ENCODE peak calls at places on chromosomes 11 and 22, in nine cellular contexts. One of them, this sample, is unnamed.

GRCh38 chr11:70314730-70315129 is 44.2 kb downstream of the PPFIA1 start:
- DNase-seq in HCT116: no peak
- DNase-seq in K562: no peak
- DNase-seq in stomach: no peak
- DNase-seq in spleen: no peak
- DNase-seq in endothelial cell of umbilical vein: peak
- DNase-seq in transverse colon: no peak
- DNase-seq in GM23338: no peak
- DNase-seq in sigmoid colon: peak
- DNase-seq in this sample: no peak

GRCh38 chr11:131723088-131723487 is 352.7 kb downstream of the NTM start:
- DNase-seq in spleen: no peak
- DNase-seq in transverse colon: no peak
- DNase-seq in stomach: no peak
- DNase-seq in sigmoid colon: no peak
- DNase-seq in K562: no peak
- DNase-seq in HCT116: no peak
- DNase-seq in endothelial cell of umbilical vein: no peak
- DNase-seq in GM23338: no peak
- DNase-seq in this sample: no peak

GRCh38 chr11:47979378-47980092 is 824 bp upstream of the PTPRJ start:
- DNase-seq in spleen: no peak
- DNase-seq in HCT116: no peak
- DNase-seq in transverse colon: no peak
- DNase-seq in sigmoid colon: no peak
- DNase-seq in stomach: no peak
- DNase-seq in GM23338: peak
- DNase-seq in K562: no peak
- DNase-seq in endothelial cell of umbilical vein: peak
- DNase-seq in this sample: no peak

GRCh38 chr22:48338793-48339705 is 1488.6 kb downstream of the BRD1 start:
- DNase-seq in transverse colon: no peak
- DNase-seq in GM23338: peak
- DNase-seq in endothelial cell of umbilical vein: no peak
- DNase-seq in K562: no peak
- DNase-seq in sigmoid colon: peak
- DNase-seq in spleen: peak
- DNase-seq in stomach: no peak
- DNase-seq in HCT116: no peak
- DNase-seq in this sample: no peak

GRCh38 chr11:697028-697491 is 1.4 kb downstream of the TMEM80 start:
- DNase-seq in endothelial cell of umbilical vein: no peak
- DNase-seq in HCT116: no peak
- DNase-seq in stomach: no peak
- DNase-seq in transverse colon: no peak
- DNase-seq in K562: no peak
- DNase-seq in sigmoid colon: no peak
- DNase-seq in spleen: no peak
- DNase-seq in GM23338: no peak
- DNase-seq in this sample: no peak

GRCh38 chr11:84398017-84398626 is 1112.0 kb upstream of the CCDC90B start:
- DNase-seq in GM23338: peak
- DNase-seq in K562: no peak
- DNase-seq in transverse colon: no peak
- DNase-seq in sigmoid colon: no peak
- DNase-seq in spleen: no peak
- DNase-seq in HCT116: no peak
- DNase-seq in endothelial cell of umbilical vein: no peak
- DNase-seq in stomach: no peak
- DNase-seq in this sample: no peak

GRCh38 chr22:45516923-45517675 is 14.4 kb downstream of the FBLN1 start:
- DNase-seq in endothelial cell of umbilical vein: no peak
- DNase-seq in K562: no peak
- DNase-seq in transverse colon: no peak
- DNase-seq in sigmoid colon: no peak
- DNase-seq in GM23338: peak
- DNase-seq in HCT116: no peak
- DNase-seq in stomach: no peak
- DNase-seq in spleen: no peak
- DNase-seq in this sample: no peak

GRCh38 chr11:100932474-100933100 is 197.0 kb downstream of the PGR start:
- DNase-seq in transverse colon: no peak
- DNase-seq in spleen: no peak
- DNase-seq in stomach: no peak
- DNase-seq in HCT116: peak
- DNase-seq in sigmoid colon: no peak
- DNase-seq in K562: no peak
- DNase-seq in endothelial cell of umbilical vein: peak
- DNase-seq in GM23338: peak
- DNase-seq in this sample: no peak

GRCh38 chr11:17542249-17542648 is 2.0 kb downstream of the USH1C start:
- DNase-seq in endothelial cell of umbilical vein: no peak
- DNase-seq in transverse colon: peak
- DNase-seq in GM23338: no peak
- DNase-seq in sigmoid colon: no peak
- DNase-seq in stomach: peak
- DNase-seq in spleen: peak
- DNase-seq in HCT116: no peak
- DNase-seq in K562: no peak
- DNase-seq in this sample: no peak

GRCh38 chr11:100791873-100792272 is 104.8 kb downstream of the ARHGAP42 start:
- DNase-seq in stomach: no peak
- DNase-seq in spleen: no peak
- DNase-seq in endothelial cell of umbilical vein: peak
- DNase-seq in transverse colon: no peak
- DNase-seq in HCT116: no peak
- DNase-seq in K562: no peak
- DNase-seq in GM23338: peak
- DNase-seq in sigmoid colon: no peak
- DNase-seq in this sample: no peak

GRCh38 chr11:126391970-126392637 is 36.6 kb downstream of the ST3GAL4 start:
- DNase-seq in GM23338: peak
- DNase-seq in endothelial cell of umbilical vein: no peak
- DNase-seq in spleen: peak
- DNase-seq in stomach: no peak
- DNase-seq in K562: peak
- DNase-seq in transverse colon: no peak
- DNase-seq in sigmoid colon: no peak
- DNase-seq in HCT116: no peak
- DNase-seq in this sample: no peak

GRCh38 chr11:48124880-48125279 is 91.7 kb upstream of the OR4B1 start:
- DNase-seq in HCT116: no peak
- DNase-seq in spleen: no peak
- DNase-seq in K562: no peak
- DNase-seq in endothelial cell of umbilical vein: no peak
- DNase-seq in GM23338: no peak
- DNase-seq in sigmoid colon: no peak
- DNase-seq in stomach: no peak
- DNase-seq in transverse colon: no peak
- DNase-seq in this sample: no peak

GRCh38 chr11:60810583-60810982 is 25.4 kb downstream of the MS4A10 start:
- DNase-seq in stomach: no peak
- DNase-seq in sigmoid colon: no peak
- DNase-seq in transverse colon: peak
- DNase-seq in K562: no peak
- DNase-seq in spleen: no peak
- DNase-seq in HCT116: no peak
- DNase-seq in GM23338: no peak
- DNase-seq in endothelial cell of umbilical vein: peak
- DNase-seq in this sample: no peak

GRCh38 chr22:39746600-39747262 is 146.8 kb downstream of the ENTHD1 start:
- DNase-seq in sigmoid colon: no peak
- DNase-seq in endothelial cell of umbilical vein: no peak
- DNase-seq in K562: no peak
- DNase-seq in transverse colon: no peak
- DNase-seq in HCT116: no peak
- DNase-seq in spleen: peak
- DNase-seq in stomach: no peak
- DNase-seq in GM23338: no peak
- DNase-seq in this sample: no peak

GRCh38 chr11:108316061-108316460 is 93.2 kb downstream of the ATM start:
- DNase-seq in stomach: no peak
- DNase-seq in GM23338: no peak
- DNase-seq in sigmoid colon: no peak
- DNase-seq in endothelial cell of umbilical vein: no peak
- DNase-seq in K562: no peak
- DNase-seq in spleen: no peak
- DNase-seq in HCT116: no peak
- DNase-seq in transverse colon: no peak
- DNase-seq in this sample: no peak

GRCh38 chr11:130170345-130170744 is 10.8 kb downstream of the ST14 start:
- DNase-seq in transverse colon: no peak
- DNase-seq in stomach: no peak
- DNase-seq in spleen: no peak
- DNase-seq in HCT116: no peak
- DNase-seq in K562: no peak
- DNase-seq in GM23338: peak
- DNase-seq in endothelial cell of umbilical vein: no peak
- DNase-seq in sigmoid colon: no peak
- DNase-seq in this sample: no peak

GRCh38 chr11:59776210-59777066 is 21.3 kb downstream of the STX3 start:
- DNase-seq in sigmoid colon: no peak
- DNase-seq in transverse colon: no peak
- DNase-seq in K562: no peak
- DNase-seq in endothelial cell of umbilical vein: peak
- DNase-seq in stomach: no peak
- DNase-seq in HCT116: peak
- DNase-seq in GM23338: no peak
- DNase-seq in spleen: no peak
- DNase-seq in this sample: no peak

GRCh38 chr11:88861618-88862017 is 204.2 kb downstream of the GRM5 start:
- DNase-seq in K562: no peak
- DNase-seq in endothelial cell of umbilical vein: no peak
- DNase-seq in stomach: no peak
- DNase-seq in sigmoid colon: no peak
- DNase-seq in transverse colon: no peak
- DNase-seq in HCT116: no peak
- DNase-seq in spleen: no peak
- DNase-seq in GM23338: no peak
- DNase-seq in this sample: no peak

GRCh38 chr22:31343235-31344191 is 2.6 kb downstream of the PATZ1 start:
- DNase-seq in GM23338: peak
- DNase-seq in spleen: peak
- DNase-seq in endothelial cell of umbilical vein: peak
- DNase-seq in transverse colon: peak
- DNase-seq in sigmoid colon: no peak
- DNase-seq in HCT116: no peak
- DNase-seq in stomach: peak
- DNase-seq in K562: no peak
- DNase-seq in this sample: no peak
- TF ChIP-seq POLR2AphosphoS5 in GM23338: peak
- TF ChIP-seq POLR2AphosphoS5 in spleen: no peak
- TF ChIP-seq POLR2AphosphoS5 in endothelial cell of umbilical vein: no peak
- TF ChIP-seq POLR2AphosphoS5 in transverse colon: no peak
- TF ChIP-seq POLR2AphosphoS5 in sigmoid colon: no peak
- TF ChIP-seq POLR2AphosphoS5 in HCT116: no peak
- TF ChIP-seq POLR2AphosphoS5 in stomach: no peak
- TF ChIP-seq POLR2AphosphoS5 in K562: no peak
- TF ChIP-seq POLR2AphosphoS5 in this sample: no peak

DNA sequence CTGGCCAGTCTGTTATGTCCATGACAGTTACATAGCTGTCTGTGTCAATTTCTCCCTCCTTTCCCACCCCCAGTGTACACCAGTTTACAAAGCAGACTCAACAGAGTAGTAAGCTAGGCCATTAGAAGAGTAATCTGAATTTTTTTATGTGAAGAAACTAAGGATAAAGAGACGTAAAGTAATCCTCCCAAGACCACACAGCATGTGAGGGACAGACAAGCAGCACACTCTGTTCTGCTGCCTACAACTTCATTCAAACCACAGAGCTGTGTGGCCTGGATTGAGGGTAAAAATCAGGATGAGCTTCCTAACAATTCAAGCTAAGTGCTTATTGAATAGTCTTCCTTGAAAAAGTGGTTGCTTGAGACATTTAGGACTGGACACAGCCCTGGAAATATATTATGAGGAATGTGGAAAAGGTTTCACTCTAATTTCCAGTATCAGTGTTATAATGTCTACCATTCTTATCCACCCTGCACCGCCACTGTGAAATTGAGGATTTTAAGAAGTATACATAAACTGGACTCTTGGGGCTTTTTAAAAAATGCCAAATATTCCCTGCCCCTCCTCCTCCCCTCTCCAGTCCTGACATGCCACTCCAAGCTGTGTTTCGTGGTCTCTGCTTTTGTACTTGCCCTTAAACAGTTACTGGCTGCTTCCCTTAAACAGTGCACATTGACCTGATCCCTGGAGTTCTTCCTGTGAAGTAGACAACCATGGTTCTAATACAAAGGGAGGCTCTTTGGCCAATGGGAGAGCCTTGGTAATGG is 40.9 kb downstream of the EXT2 start:
- DNase-seq in stomach: no peak
- DNase-seq in endothelial cell of umbilical vein: no peak
- DNase-seq in K562: no peak
- DNase-seq in transverse colon: no peak
- DNase-seq in GM23338: no peak
- DNase-seq in sigmoid colon: no peak
- DNase-seq in spleen: no peak
- DNase-seq in HCT116: no peak
- DNase-seq in this sample: no peak
- TF ChIP-seq POLR2AphosphoS5 in stomach: no peak
- TF ChIP-seq POLR2AphosphoS5 in endothelial cell of umbilical vein: no peak
- TF ChIP-seq POLR2AphosphoS5 in K562: no peak
- TF ChIP-seq POLR2AphosphoS5 in transverse colon: no peak
- TF ChIP-seq POLR2AphosphoS5 in GM23338: no peak
- TF ChIP-seq POLR2AphosphoS5 in sigmoid colon: no peak
- TF ChIP-seq POLR2AphosphoS5 in spleen: no peak
- TF ChIP-seq POLR2AphosphoS5 in HCT116: no peak
- TF ChIP-seq POLR2AphosphoS5 in this sample: no peak

GRCh38 chr22:43011079-43011478 is 3.9 kb downstream of the PACSIN2 start:
- DNase-seq in HCT116: no peak
- DNase-seq in sigmoid colon: no peak
- DNase-seq in GM23338: peak
- DNase-seq in K562: no peak
- DNase-seq in transverse colon: no peak
- DNase-seq in spleen: no peak
- DNase-seq in stomach: peak
- DNase-seq in endothelial cell of umbilical vein: no peak
- DNase-seq in this sample: no peak
- TF ChIP-seq POLR2AphosphoS5 in HCT116: no peak
- TF ChIP-seq POLR2AphosphoS5 in sigmoid colon: no peak
- TF ChIP-seq POLR2AphosphoS5 in GM23338: no peak
- TF ChIP-seq POLR2AphosphoS5 in K562: no peak
- TF ChIP-seq POLR2AphosphoS5 in transverse colon: no peak
- TF ChIP-seq POLR2AphosphoS5 in spleen: no peak
- TF ChIP-seq POLR2AphosphoS5 in stomach: no peak
- TF ChIP-seq POLR2AphosphoS5 in endothelial cell of umbilical vein: no peak
- TF ChIP-seq POLR2AphosphoS5 in this sample: no peak

DNA sequence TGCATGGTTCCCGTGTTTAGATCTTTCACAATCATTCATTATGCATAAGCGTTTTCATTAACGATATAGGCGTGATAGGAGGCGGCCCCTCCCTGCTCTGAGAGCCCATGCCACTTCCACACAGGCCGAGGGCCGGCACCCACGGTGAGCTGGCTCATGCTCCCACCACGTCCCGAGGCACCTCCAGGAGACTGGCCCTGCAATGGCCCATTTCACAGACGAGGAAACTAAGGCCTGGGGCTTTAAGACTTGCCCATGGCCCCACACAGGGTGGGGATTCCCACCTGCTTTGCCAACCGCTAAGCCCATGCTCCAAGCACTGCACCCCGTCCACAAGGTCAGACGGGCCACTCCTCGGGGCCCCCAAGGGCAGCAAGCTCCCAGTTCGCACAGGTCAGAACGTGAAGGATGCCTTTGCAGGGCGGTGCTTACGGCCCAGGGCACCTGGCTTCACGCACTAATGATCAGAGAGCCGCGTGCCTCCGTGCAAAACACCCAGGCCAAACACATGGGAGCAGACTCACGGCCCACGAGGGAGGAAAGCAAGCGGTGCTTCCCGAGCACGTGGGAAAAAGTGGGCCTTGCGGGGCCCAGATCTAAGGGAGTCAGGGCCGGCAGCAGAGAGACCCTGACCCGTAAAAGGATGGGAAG is 8.3 kb downstream of the OSBPL5 start:
- DNase-seq in sigmoid colon: peak
- DNase-seq in HCT116: no peak
- DNase-seq in transverse colon: no peak
- DNase-seq in spleen: peak
- DNase-seq in endothelial cell of umbilical vein: no peak
- DNase-seq in stomach: no peak
- DNase-seq in K562: no peak
- DNase-seq in GM23338: no peak
- DNase-seq in this sample: no peak
- TF ChIP-seq POLR2AphosphoS5 in sigmoid colon: no peak
- TF ChIP-seq POLR2AphosphoS5 in HCT116: no peak
- TF ChIP-seq POLR2AphosphoS5 in transverse colon: no peak
- TF ChIP-seq POLR2AphosphoS5 in spleen: no peak
- TF ChIP-seq POLR2AphosphoS5 in endothelial cell of umbilical vein: no peak
- TF ChIP-seq POLR2AphosphoS5 in stomach: no peak
- TF ChIP-seq POLR2AphosphoS5 in K562: no peak
- TF ChIP-seq POLR2AphosphoS5 in GM23338: no peak
- TF ChIP-seq POLR2AphosphoS5 in this sample: no peak